ENCODE peak calls at places on chromosome 19, in seven cellular contexts. G is OCI-M1; M is activated CD4-positive, CD25-positive, alpha-beta regulatory T cell treated with anti-CD3 and anti-CD28 coated beads, Interleukin-2, amount 50 U/mL, for 16 hours; L is kidney glomerular epithelial cell; U is T-helper 17 cell; H is neural progenitor cell; E is left ventricle myocardium superior. Y is an unnamed sample.

GRCh38 chr19:4909897-4910593 is 744 bp downstream of the UHRF1 start:
- DNase-seq in G (peak), M (peak), L (peak), U (peak), H (peak), E (peak), Y (no peak)

GRCh38 chr19:53549354-53549753 is 11.4 kb downstream of the ZNF331 start:
- DNase-seq in G (no peak), M (no peak), L (no peak), U (no peak), H (no peak), E (no peak), Y (no peak)

GRCh38 chr19:48896191-48896720 is 2.3 kb downstream of the TULP2 start:
- DNase-seq in G (no peak), M (no peak), L (no peak), U (no peak), H (peak), E (peak), Y (no peak)

GRCh38 chr19:43809762-43810696 is 7.8 kb upstream of the LYPD5 start:
- DNase-seq in G (peak), M (no peak), L (peak), U (no peak), H (peak), E (no peak), Y (peak)

GRCh38 chr19:45352471-45352870 is 11.9 kb downstream of the KLC3 start:
- DNase-seq in G (no peak), M (no peak), L (no peak), U (no peak), H (no peak), E (no peak), Y (no peak)

GRCh38 chr19:32809754-32810153 is 59.8 kb downstream of the SLC7A9 start:
- DNase-seq in G (peak), M (no peak), L (no peak), U (no peak), H (no peak), E (no peak), Y (no peak)

GRCh38 chr19:32691952-32692726 is 518 bp downstream of the NUDT19 start:
- DNase-seq in G (peak), M (no peak), L (peak), U (peak), H (peak), E (peak), Y (no peak)

GRCh38 chr19:50875795-50876422 is 2.7 kb downstream of the KLK2 start:
- DNase-seq in G (peak), M (no peak), L (no peak), U (no peak), H (no peak), E (no peak), Y (no peak)

GRCh38 chr19:46186717-46187101 is 38.7 kb downstream of the IGFL2 start:
- DNase-seq in G (no peak), M (no peak), L (no peak), U (no peak), H (no peak), E (no peak), Y (no peak)

GRCh38 chr19:39315933-39316332 is 4.7 kb downstream of the LRFN1 start:
- DNase-seq in G (no peak), M (no peak), L (no peak), U (no peak), H (no peak), E (no peak), Y (no peak)

GRCh38 chr19:55603115-55603514 is 2.3 kb upstream of the ZNF865 start:
- DNase-seq in G (no peak), M (no peak), L (no peak), U (no peak), H (no peak), E (no peak), Y (no peak)

GRCh38 chr19:39778763-39779162 is at the start of gene LEUTX:
- DNase-seq in G (no peak), M (no peak), L (no peak), U (no peak), H (no peak), E (no peak), Y (no peak)

GRCh38 chr19:20503536-20503935 is 62.0 kb downstream of the ZNF737 start:
- DNase-seq in G (no peak), M (no peak), L (no peak), U (no peak), H (no peak), E (no peak), Y (no peak)

GRCh38 chr19:8370176-8371010 is 6.4 kb downstream of the ANGPTL4 start:
- DNase-seq in G (no peak), M (no peak), L (no peak), U (no peak), H (no peak), E (no peak), Y (no peak)

GRCh38 chr19:33441277-33441699 is 67.8 kb downstream of the CEBPG start:
- DNase-seq in G (peak), M (no peak), L (no peak), U (no peak), H (no peak), E (no peak), Y (no peak)

GRCh38 chr19:19067276-19068072 is 3.7 kb downstream of the SLC25A42 start:
- DNase-seq in G (no peak), M (no peak), L (no peak), U (no peak), H (no peak), E (no peak), Y (no peak)

GRCh38 chr19:48271531-48272151 is 1.8 kb downstream of the ZNF114 start:
- DNase-seq in G (no peak), M (no peak), L (no peak), U (no peak), H (peak), E (peak), Y (no peak)

GRCh38 chr19:29326351-29326750 is 113.4 kb upstream of the UQCRFS1 start:
- DNase-seq in G (no peak), M (no peak), L (no peak), U (no peak), H (no peak), E (no peak), Y (no peak)

GRCh38 chr19:35542209-35542608 is 3.2 kb upstream of the TMEM147 start:
- DNase-seq in G (no peak), M (no peak), L (no peak), U (no peak), H (no peak), E (no peak), Y (no peak)

GRCh38 chr19:13033819-13034611 is 38.7 kb downstream of the NFIX start:
- DNase-seq in G (peak), M (no peak), L (no peak), U (no peak), H (peak), E (peak), Y (peak)

GRCh38 chr19:3840804-3841203 is 28.0 kb downstream of the ZFR2 start:
- DNase-seq in G (no peak), M (no peak), L (no peak), U (no peak), H (no peak), E (no peak), Y (no peak)

GRCh38 chr19:32368781-32369180 is 23.4 kb downstream of the ZNF507 start:
- DNase-seq in G (peak), M (no peak), L (no peak), U (no peak), H (no peak), E (no peak), Y (no peak)

GRCh38 chr19:13366529-13367143 is 139.6 kb downstream of the CACNA1A start:
- DNase-seq in G (peak), M (no peak), L (peak), U (no peak), H (peak), E (no peak), Y (peak)

GRCh38 chr19:41939861-41940442 is 11.7 kb upstream of the ERFL start:
- DNase-seq in G (no peak), M (no peak), L (no peak), U (no peak), H (peak), E (peak), Y (no peak)

GRCh38 chr19:16085115-16085514 is 8.8 kb downstream of the TPM4 start:
- DNase-seq in G (no peak), M (no peak), L (peak), U (no peak), H (no peak), E (no peak), Y (no peak)

GRCh38 chr19:48424694-48425219 is 21.0 kb upstream of the GRWD1 start:
- DNase-seq in G (peak), M (no peak), L (peak), U (no peak), H (no peak), E (no peak), Y (no peak)

GRCh38 chr19:9883231-9883758 is 48.2 kb downstream of the PIN1 start:
- DNase-seq in G (no peak), M (no peak), L (no peak), U (no peak), H (peak), E (no peak), Y (no peak)

GRCh38 chr19:45790942-45791341 is 1.7 kb downstream of the DMWD start:
- DNase-seq in G (peak), M (no peak), L (no peak), U (no peak), H (no peak), E (no peak), Y (no peak)

GRCh38 chr19:49157445-49158224 is at the start of gene TRPM4:
- DNase-seq in G (peak), M (no peak), L (peak), U (no peak), H (peak), E (peak), Y (no peak)

GRCh38 chr19:13334801-13335481 is 171.3 kb downstream of the CACNA1A start:
- DNase-seq in G (no peak), M (no peak), L (no peak), U (no peak), H (no peak), E (no peak), Y (no peak)

GRCh38 chr19:16914421-16914820 is 25.6 kb downstream of the F2RL3 start:
- DNase-seq in G (no peak), M (no peak), L (no peak), U (no peak), H (no peak), E (no peak), Y (no peak)

GRCh38 chr19:18713550-18714117 is 30.2 kb downstream of the CRTC1 start:
- DNase-seq in G (no peak), M (no peak), L (no peak), U (no peak), H (no peak), E (no peak), Y (no peak)

GRCh38 chr19:48443731-48444128 is 2.1 kb upstream of the GRWD1 start:
- DNase-seq in G (no peak), M (no peak), L (no peak), U (no peak), H (no peak), E (no peak), Y (no peak)

Y was measured in astrocyte of the cerebellum.